ENCODE peak calls at places on chromosomes 11 and 22, in ten cellular contexts. M is neuronal stem cell; J is CD4-positive, alpha-beta memory T cell; D is body of pancreas; P is sigmoid colon; I is aorta; E is transverse colon; B is endothelial cell of umbilical vein; A is astrocyte; O is kidney. N is an unnamed sample. For H3K9me3, the result is how much of the 10 kb centered on the place peaks cover.

GRCh38 chr22:40112595-40112994 is 65.1 kb upstream of the TNRC6B start:
- DNase-seq in M (no peak), J (no peak), D (no peak), P (no peak), I (no peak), E (no peak), B (no peak), A (no peak), O (no peak), N (no peak)

GRCh38 chr11:66340596-66341501 is 4.1 kb downstream of the BRMS1 start:
- DNase-seq in M (no peak), J (no peak), D (no peak), P (peak), I (peak), E (no peak), B (no peak), A (no peak), O (peak), N (no peak)

GRCh38 chr11:8097062-8097814 is 16.2 kb downstream of the TUB start:
- DNase-seq in M (no peak), J (no peak), D (no peak), P (peak), I (no peak), E (no peak), B (no peak), A (no peak), O (no peak), N (no peak)

GRCh38 chr11:29018631-29019030 is 910.4 kb downstream of the METTL15 start:
- DNase-seq in M (no peak), J (no peak), D (no peak), P (no peak), I (no peak), E (no peak), B (peak), A (peak), O (no peak), N (no peak)

GRCh38 chr22:35882226-35883027 is 146.2 kb downstream of the RBFOX2 start:
- DNase-seq in M (no peak), J (no peak), D (no peak), P (no peak), I (no peak), E (no peak), B (peak), A (peak), O (no peak), N (no peak)

GRCh38 chr11:78733031-78733430 is 158.4 kb upstream of the NARS2 start:
- DNase-seq in M (no peak), J (no peak), D (no peak), P (no peak), I (no peak), E (no peak), B (no peak), A (no peak), O (no peak), N (no peak)

GRCh38 chr11:60809249-60809648 is 24.1 kb downstream of the MS4A10 start:
- DNase-seq in M (no peak), J (no peak), D (no peak), P (no peak), I (no peak), E (no peak), B (no peak), A (no peak), O (no peak), N (no peak)

GRCh38 chr22:39997939-39998726 is 3.4 kb downstream of the FAM83F start:
- DNase-seq in M (no peak), J (no peak), D (peak), P (no peak), I (peak), E (peak), B (peak), A (peak), O (peak), N (no peak)

GRCh38 chr11:115379528-115379927 is 124.7 kb downstream of the CADM1 start:
- DNase-seq in M (no peak), J (no peak), D (no peak), P (no peak), I (no peak), E (no peak), B (no peak), A (no peak), O (no peak), N (no peak)

GRCh38 chr11:47443028-47443700 is 5.8 kb downstream of the RAPSN start:
- DNase-seq in M (no peak), J (no peak), D (no peak), P (no peak), I (no peak), E (no peak), B (no peak), A (no peak), O (no peak), N (no peak)

GRCh38 chr11:86291466-86292262 is 10.4 kb upstream of the HIKESHI start:
- DNase-seq in M (peak), J (peak), D (peak), P (no peak), I (no peak), E (peak), B (peak), A (peak), O (no peak), N (peak)

GRCh38 chr11:62732830-62733229 is 4.5 kb downstream of the TTC9C start:
- DNase-seq in M (no peak), J (peak), D (no peak), P (no peak), I (no peak), E (no peak), B (peak), A (no peak), O (no peak), N (no peak)

GRCh38 chr11:71507102-71507501 is 20.0 kb upstream of the KRTAP5-7 start:
- DNase-seq in M (no peak), J (no peak), D (no peak), P (no peak), I (peak), E (no peak), B (no peak), A (no peak), O (no peak), N (no peak)

GRCh38 chr11:31060880-31061279 is 308.7 kb downstream of the DCDC1 start:
- DNase-seq in M (peak), J (no peak), D (no peak), P (no peak), I (no peak), E (no peak), B (no peak), A (peak), O (no peak), N (no peak)

GRCh38 chr11:44241851-44242250 is 68.1 kb downstream of the ALX4 start:
- DNase-seq in M (no peak), J (no peak), D (no peak), P (peak), I (no peak), E (no peak), B (no peak), A (no peak), O (no peak), N (no peak)

GRCh38 chr11:87290304-87290922 is 252.7 kb downstream of the TMEM135 start:
- DNase-seq in M (peak), J (peak), D (no peak), P (no peak), I (no peak), E (no peak), B (peak), A (peak), O (no peak), N (no peak)

DNA sequence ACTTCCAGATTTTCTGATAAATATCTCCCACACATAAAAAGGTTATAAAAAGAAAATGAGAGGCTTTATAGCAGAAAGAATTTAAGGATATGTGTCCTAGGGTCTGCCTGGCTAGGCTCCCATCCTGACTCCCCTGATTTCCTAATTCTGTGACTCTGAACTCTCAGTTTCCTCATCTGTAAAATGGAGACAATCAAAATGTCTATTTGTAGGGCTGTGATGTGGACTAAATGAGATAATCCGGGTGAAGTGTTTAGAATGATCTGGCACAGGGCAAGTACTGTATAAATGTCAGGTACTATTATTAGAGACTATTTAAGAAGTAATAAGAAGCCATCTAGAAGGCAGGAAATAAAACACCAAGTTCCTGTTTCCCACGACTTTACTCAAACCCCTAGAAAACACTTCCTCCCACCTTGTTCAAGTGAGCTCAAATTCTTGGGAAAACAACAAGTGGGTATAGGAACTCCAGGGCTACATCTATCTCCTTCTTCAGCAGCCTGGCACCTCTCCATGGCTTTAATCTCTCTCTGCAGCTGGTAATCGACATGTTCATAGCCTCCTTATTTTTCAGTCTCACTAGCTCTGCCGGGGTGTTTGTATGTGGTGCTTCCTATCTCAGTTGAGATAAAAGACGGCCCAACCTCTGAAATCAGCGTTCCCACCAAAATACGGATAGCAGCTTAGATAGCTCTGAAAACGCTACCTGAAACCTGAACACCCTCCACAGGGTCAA is 6.7 kb downstream of the ASCC2 start:
- DNase-seq in M (no peak), J (no peak), D (no peak), P (no peak), I (no peak), E (no peak), B (no peak), A (no peak), O (no peak), N (no peak)
- H3K27ac ChIP-seq in M (no peak), J (no peak), D (no peak), P (no peak), I (no peak), E (no peak), B (no peak), A (no peak), O (no peak), N (peak)

GRCh38 chr22:25746012-25746373 is 4.0 kb downstream of the MYO18B start:
- DNase-seq in M (no peak), J (no peak), D (no peak), P (no peak), I (no peak), E (no peak), B (peak), A (peak), O (no peak), N (no peak)

GRCh38 chr22:25742918-25743708 is 1.1 kb downstream of the MYO18B start:
- DNase-seq in M (no peak), J (no peak), D (no peak), P (no peak), I (no peak), E (no peak), B (no peak), A (no peak), O (no peak), N (no peak)

GRCh38 chr22:25747245-25747944 is 5.4 kb downstream of the MYO18B start:
- DNase-seq in M (no peak), J (no peak), D (peak), P (no peak), I (peak), E (peak), B (peak), A (peak), O (peak), N (peak)

GRCh38 chr22:25745341-25746011 is 3.5 kb downstream of the MYO18B start:
- DNase-seq in M (no peak), J (no peak), D (no peak), P (peak), I (no peak), E (no peak), B (no peak), A (peak), O (no peak), N (no peak)

GRCh38 chr22:25744694-25745093 is 2.7 kb downstream of the MYO18B start:
- DNase-seq in M (no peak), J (no peak), D (no peak), P (peak), I (no peak), E (no peak), B (no peak), A (no peak), O (no peak), N (no peak)
- H3K4me3 ChIP-seq in M (no peak), J (no peak), D (no peak), P (no peak), I (no peak), E (no peak), B (no peak), A (no peak), O (no peak), N (no peak)

DNA sequence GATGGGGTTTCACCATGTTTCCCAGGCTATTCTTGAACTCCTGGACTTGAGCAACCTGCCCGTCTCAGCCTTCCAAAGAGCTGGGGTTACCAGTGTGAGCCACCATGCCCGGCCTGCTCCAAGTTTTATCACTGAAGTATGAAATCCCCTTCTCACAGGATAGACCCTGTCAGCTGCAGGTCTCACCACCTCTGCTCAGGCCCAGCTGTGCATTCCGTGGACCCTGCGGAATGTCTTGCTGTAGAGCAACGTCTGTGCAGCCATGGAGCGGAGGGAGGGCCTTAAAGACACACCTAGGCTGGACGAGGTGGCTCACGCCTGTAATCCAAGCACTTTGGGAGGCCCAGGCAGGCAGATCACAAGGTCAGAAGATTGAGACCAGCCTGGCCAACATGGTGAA is 625.4 kb downstream of the BRD1 start:
- DNase-seq in M (no peak), J (no peak), D (no peak), P (peak), I (peak), E (no peak), B (no peak), A (no peak), O (peak), N (no peak)
- H3K9me3 ChIP-seq in M (under half), J (under half), D (under half), P (under half), I (under half), E (under half), B (under half), A (under half), O (under half), N (under half)

DNA sequence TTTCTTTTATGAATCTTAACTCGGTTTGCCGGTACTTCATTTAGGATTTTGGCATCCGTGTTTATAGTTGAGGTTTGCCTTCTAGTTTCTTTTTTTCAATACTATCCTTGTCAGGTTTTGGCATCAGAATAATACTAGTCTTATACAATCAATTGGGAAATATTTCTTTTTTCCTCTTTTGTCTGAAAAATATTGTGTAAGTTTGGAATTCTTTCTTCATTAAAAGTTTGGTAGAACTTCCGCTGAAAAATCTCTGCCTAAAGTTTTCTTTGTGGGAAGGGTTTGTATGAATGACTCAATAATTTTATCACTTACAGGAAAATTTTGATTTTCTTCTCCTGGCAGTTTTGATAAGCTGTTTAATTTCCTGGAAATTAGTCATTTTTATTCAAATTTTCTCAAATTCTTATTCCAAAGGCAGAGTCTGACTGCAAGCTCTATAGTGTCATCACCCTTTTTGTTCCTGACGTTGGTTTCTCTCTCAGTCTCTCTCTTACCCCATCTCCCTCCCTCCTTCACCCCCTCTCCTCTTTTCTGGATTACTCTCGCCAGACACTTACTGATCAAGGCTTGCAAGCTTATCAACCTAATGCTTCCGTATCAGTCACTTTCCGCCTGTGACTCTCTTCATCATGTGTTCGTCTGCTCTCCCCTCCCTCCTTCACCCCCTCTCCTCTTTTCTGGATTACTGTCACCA is 555.7 kb downstream of the TBC1D22A start:
- DNase-seq in M (no peak), J (no peak), D (no peak), P (no peak), I (no peak), E (no peak), B (peak), A (no peak), O (no peak), N (no peak)
- H3K27ac ChIP-seq in M (no peak), J (no peak), D (no peak), P (no peak), I (no peak), E (no peak), B (no peak), A (no peak), O (no peak), N (no peak)

DNA sequence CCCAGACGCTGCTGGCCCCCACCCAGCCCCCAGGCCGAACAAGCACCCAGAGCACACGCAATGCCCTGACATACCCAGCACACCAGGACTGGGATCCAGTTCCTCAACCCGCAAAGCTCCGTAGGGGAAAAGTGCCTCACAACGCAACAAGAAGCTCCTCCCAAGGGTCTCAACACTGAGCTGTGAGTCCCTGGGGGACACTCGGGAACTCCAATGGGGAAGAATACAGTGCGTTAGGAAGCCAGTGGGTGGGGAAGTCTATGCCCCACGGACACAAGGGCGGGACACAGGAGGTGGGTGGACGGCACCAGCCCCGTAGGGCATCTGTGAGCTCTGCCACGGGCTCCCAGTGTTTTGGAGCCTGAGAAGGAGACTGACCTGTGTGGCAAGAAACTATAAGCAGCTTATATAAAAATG is 1.6 kb downstream of the DEAF1 start:
- DNase-seq in M (no peak), J (no peak), D (no peak), P (no peak), I (no peak), E (no peak), B (peak), A (no peak), O (no peak), N (no peak)
- H3K4me3 ChIP-seq in M (no peak), J (no peak), D (no peak), P (no peak), I (no peak), E (no peak), B (no peak), A (peak), O (no peak), N (no peak)

GRCh38 chr11:34261095-34261494 is 96.7 kb downstream of the ABTB2 start:
- DNase-seq in M (no peak), J (no peak), D (no peak), P (no peak), I (no peak), E (no peak), B (no peak), A (no peak), O (no peak), N (no peak)

GRCh38 chr11:34264266-34265110 is 93.3 kb downstream of the ABTB2 start:
- DNase-seq in M (no peak), J (no peak), D (no peak), P (no peak), I (no peak), E (no peak), B (no peak), A (no peak), O (no peak), N (no peak)

GRCh38 chr11:34262601-34263081 is 95.2 kb downstream of the ABTB2 start:
- DNase-seq in M (no peak), J (no peak), D (peak), P (no peak), I (no peak), E (no peak), B (no peak), A (no peak), O (no peak), N (no peak)

GRCh38 chr11:34263462-34264186 is 94.2 kb downstream of the ABTB2 start:
- DNase-seq in M (no peak), J (no peak), D (peak), P (peak), I (peak), E (peak), B (no peak), A (peak), O (peak), N (peak)

DNA sequence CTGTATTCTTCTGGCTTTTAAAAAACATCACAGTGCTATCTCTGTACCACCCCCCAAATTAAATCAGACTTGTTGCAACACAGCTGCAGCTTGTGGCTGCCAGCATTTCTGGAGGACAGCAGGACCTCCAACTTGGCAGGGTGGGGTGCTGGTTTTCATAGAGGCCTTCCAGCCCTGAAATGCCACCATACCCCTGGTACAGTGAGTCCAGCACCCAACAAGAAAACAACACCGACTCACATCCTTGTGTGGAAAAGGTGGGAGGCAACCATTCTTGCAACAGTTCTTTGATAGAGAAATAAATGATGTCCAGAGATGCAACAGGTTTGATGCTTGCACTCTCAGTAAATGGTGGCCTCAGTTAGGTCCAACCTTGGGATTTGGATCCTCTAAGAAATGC is 96.0 kb downstream of the ABTB2 start:
- DNase-seq in M (no peak), J (no peak), D (no peak), P (no peak), I (no peak), E (no peak), B (no peak), A (no peak), O (no peak), N (no peak)
- H3K9me3 ChIP-seq in M (under half), J (under half), D (under half), P (under half), I (under half), E (under half), B (under half), A (under half), O (under half), N (under half)